ENCODE peak calls at places on chromosomes 2 and 18, in nine cellular contexts. One of them, this sample, is unnamed.

GRCh38 chr2:60499651-60500300 is 53.7 kb downstream of the BCL11A start:
- DNase-seq in heart right ventricle: peak; percentile 56
- DNase-seq in heart left ventricle: peak; percentile 47
- DNase-seq in left lung: no peak
- DNase-seq in CD8-positive, alpha-beta memory T cell: no peak
- DNase-seq in neuronal stem cell: no peak
- DNase-seq in IMR-90: no peak
- DNase-seq in adrenal gland: no peak
- DNase-seq in HepG2: no peak
- DNase-seq in this sample: no peak

GRCh38 chr2:126698376-126698775 is 42.4 kb downstream of the GYPC start:
- DNase-seq in adrenal gland: no peak
- DNase-seq in heart left ventricle: no peak
- DNase-seq in left lung: no peak
- DNase-seq in IMR-90: no peak
- DNase-seq in HepG2: no peak
- DNase-seq in neuronal stem cell: no peak
- DNase-seq in heart right ventricle: no peak
- DNase-seq in CD8-positive, alpha-beta memory T cell: no peak
- DNase-seq in this sample: no peak

GRCh38 chr2:36650031-36650430 is 46.5 kb upstream of the VIT start:
- DNase-seq in IMR-90: peak; percentile 75
- DNase-seq in neuronal stem cell: no peak
- DNase-seq in HepG2: peak; percentile 83
- DNase-seq in adrenal gland: peak; percentile 17
- DNase-seq in CD8-positive, alpha-beta memory T cell: no peak
- DNase-seq in heart left ventricle: no peak
- DNase-seq in left lung: no peak
- DNase-seq in heart right ventricle: no peak
- DNase-seq in this sample: no peak

GRCh38 chr2:118431586-118431985 is 343.3 kb downstream of the INSIG2 start:
- DNase-seq in CD8-positive, alpha-beta memory T cell: no peak
- DNase-seq in adrenal gland: no peak
- DNase-seq in heart left ventricle: no peak
- DNase-seq in neuronal stem cell: no peak
- DNase-seq in IMR-90: no peak
- DNase-seq in HepG2: no peak
- DNase-seq in left lung: no peak
- DNase-seq in heart right ventricle: no peak
- DNase-seq in this sample: no peak

GRCh38 chr18:31386683-31387082 is 10.1 kb downstream of the DSG4 start:
- DNase-seq in neuronal stem cell: peak; percentile 4
- DNase-seq in left lung: no peak
- DNase-seq in HepG2: no peak
- DNase-seq in CD8-positive, alpha-beta memory T cell: no peak
- DNase-seq in adrenal gland: no peak
- DNase-seq in IMR-90: no peak
- DNase-seq in heart left ventricle: no peak
- DNase-seq in heart right ventricle: no peak
- DNase-seq in this sample: no peak

GRCh38 chr2:172102858-172103359 is at the start of gene DLX2:
- DNase-seq in neuronal stem cell: peak; percentile 86
- DNase-seq in heart right ventricle: peak; percentile 73
- DNase-seq in adrenal gland: peak; percentile 77
- DNase-seq in left lung: peak; percentile 92
- DNase-seq in CD8-positive, alpha-beta memory T cell: peak; percentile 50
- DNase-seq in heart left ventricle: peak; percentile 79
- DNase-seq in IMR-90: peak; percentile 86
- DNase-seq in HepG2: peak; percentile 93
- DNase-seq in this sample: peak; percentile 78

GRCh38 chr18:73842795-73843394 is 304.7 kb downstream of the FBXO15 start:
- DNase-seq in adrenal gland: peak; percentile 31
- DNase-seq in neuronal stem cell: peak; percentile 37
- DNase-seq in CD8-positive, alpha-beta memory T cell: peak; percentile 4
- DNase-seq in left lung: no peak
- DNase-seq in heart left ventricle: peak; percentile 43
- DNase-seq in IMR-90: peak; percentile 65
- DNase-seq in HepG2: peak; percentile 4
- DNase-seq in heart right ventricle: peak; percentile 36
- DNase-seq in this sample: no peak

GRCh38 chr2:15223887-15224286 is 337.2 kb downstream of the NBAS start:
- DNase-seq in heart right ventricle: no peak
- DNase-seq in CD8-positive, alpha-beta memory T cell: no peak
- DNase-seq in adrenal gland: no peak
- DNase-seq in neuronal stem cell: no peak
- DNase-seq in IMR-90: peak; percentile 88
- DNase-seq in heart left ventricle: no peak
- DNase-seq in left lung: no peak
- DNase-seq in HepG2: no peak
- DNase-seq in this sample: no peak

GRCh38 chr2:33021542-33022259 is 74.9 kb downstream of the LTBP1 start:
- DNase-seq in HepG2: no peak
- DNase-seq in left lung: no peak
- DNase-seq in adrenal gland: no peak
- DNase-seq in neuronal stem cell: no peak
- DNase-seq in heart left ventricle: no peak
- DNase-seq in IMR-90: peak; percentile 90
- DNase-seq in CD8-positive, alpha-beta memory T cell: no peak
- DNase-seq in heart right ventricle: no peak
- DNase-seq in this sample: no peak

GRCh38 chr18:77030201-77030600 is 102.4 kb downstream of the MBP start:
- DNase-seq in CD8-positive, alpha-beta memory T cell: no peak
- DNase-seq in heart left ventricle: no peak
- DNase-seq in heart right ventricle: no peak
- DNase-seq in left lung: no peak
- DNase-seq in HepG2: no peak
- DNase-seq in neuronal stem cell: no peak
- DNase-seq in adrenal gland: no peak
- DNase-seq in IMR-90: no peak
- DNase-seq in this sample: no peak

GRCh38 chr2:112001136-112001764 is 53.8 kb upstream of the TMEM87B start:
- DNase-seq in HepG2: no peak
- DNase-seq in CD8-positive, alpha-beta memory T cell: no peak
- DNase-seq in IMR-90: no peak
- DNase-seq in heart right ventricle: no peak
- DNase-seq in adrenal gland: peak; percentile 10
- DNase-seq in heart left ventricle: no peak
- DNase-seq in left lung: no peak
- DNase-seq in neuronal stem cell: no peak
- DNase-seq in this sample: no peak

GRCh38 chr2:231069379-231070054 is 12.8 kb downstream of the PSMD1 start:
- DNase-seq in heart right ventricle: no peak
- DNase-seq in CD8-positive, alpha-beta memory T cell: no peak
- DNase-seq in HepG2: no peak
- DNase-seq in neuronal stem cell: no peak
- DNase-seq in adrenal gland: no peak
- DNase-seq in IMR-90: peak; percentile 81
- DNase-seq in heart left ventricle: no peak
- DNase-seq in left lung: no peak
- DNase-seq in this sample: no peak

GRCh38 chr2:231065966-231066365 is 9.3 kb downstream of the PSMD1 start:
- DNase-seq in heart left ventricle: no peak
- DNase-seq in left lung: no peak
- DNase-seq in CD8-positive, alpha-beta memory T cell: no peak
- DNase-seq in HepG2: peak; percentile 80
- DNase-seq in adrenal gland: no peak
- DNase-seq in heart right ventricle: no peak
- DNase-seq in IMR-90: no peak
- DNase-seq in neuronal stem cell: no peak
- DNase-seq in this sample: no peak

GRCh38 chr2:231062776-231063175 is 6.1 kb downstream of the PSMD1 start:
- DNase-seq in HepG2: no peak
- DNase-seq in adrenal gland: no peak
- DNase-seq in IMR-90: no peak
- DNase-seq in neuronal stem cell: no peak
- DNase-seq in heart right ventricle: no peak
- DNase-seq in left lung: no peak
- DNase-seq in heart left ventricle: no peak
- DNase-seq in CD8-positive, alpha-beta memory T cell: no peak
- DNase-seq in this sample: no peak

DNA sequence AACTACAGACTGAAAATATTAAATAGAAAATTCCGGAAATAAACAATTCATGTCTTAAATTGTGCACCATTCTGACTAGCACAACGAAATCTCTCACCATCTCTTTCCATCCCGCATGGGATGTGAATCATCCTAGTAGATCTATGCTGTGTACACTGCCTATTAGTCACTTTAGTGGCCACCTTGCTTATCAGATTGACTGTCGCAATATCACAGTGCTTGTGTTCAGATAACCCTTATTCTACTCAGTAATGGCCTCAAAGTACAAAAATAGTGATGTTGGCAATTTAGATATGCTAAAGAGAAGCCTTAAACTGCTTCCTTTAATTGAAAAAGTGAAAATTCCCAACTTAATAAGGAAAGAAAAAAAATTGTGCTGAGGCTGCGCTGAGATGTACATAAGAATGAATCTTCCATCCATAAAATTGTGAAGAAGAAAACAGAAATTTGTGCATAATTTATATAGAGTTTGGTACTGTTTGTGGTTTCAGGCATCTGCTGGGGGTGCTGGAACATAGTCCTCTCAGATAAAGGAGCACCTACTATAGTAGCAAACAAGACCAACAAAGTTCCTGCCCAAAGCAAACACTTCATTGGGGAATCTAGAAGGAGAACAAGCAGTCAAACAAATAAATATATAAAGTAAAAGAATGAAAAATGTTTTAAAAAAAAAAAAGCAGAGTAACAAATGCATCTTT is 12.0 kb downstream of the PSMD1 start:
- DNase-seq in HepG2: peak; percentile 87
- DNase-seq in heart right ventricle: no peak
- DNase-seq in adrenal gland: no peak
- DNase-seq in left lung: no peak
- DNase-seq in heart left ventricle: no peak
- DNase-seq in CD8-positive, alpha-beta memory T cell: no peak
- DNase-seq in IMR-90: peak; percentile 78
- DNase-seq in neuronal stem cell: no peak
- DNase-seq in this sample: no peak
- H3K4me1 ChIP-seq in HepG2: peaks cover 41% of the 10 kb centered on the region
- H3K4me1 ChIP-seq in heart right ventricle: no peaks in the 10 kb centered on the region
- H3K4me1 ChIP-seq in adrenal gland: no peaks in the 10 kb centered on the region
- H3K4me1 ChIP-seq in left lung: no peaks in the 10 kb centered on the region
- H3K4me1 ChIP-seq in heart left ventricle: no peaks in the 10 kb centered on the region
- H3K4me1 ChIP-seq in CD8-positive, alpha-beta memory T cell: no peaks in the 10 kb centered on the region
- H3K4me1 ChIP-seq in IMR-90: no peaks in the 10 kb centered on the region
- H3K4me1 ChIP-seq in neuronal stem cell: no peaks in the 10 kb centered on the region
- H3K4me1 ChIP-seq in this sample: no peaks in the 10 kb centered on the region

DNA sequence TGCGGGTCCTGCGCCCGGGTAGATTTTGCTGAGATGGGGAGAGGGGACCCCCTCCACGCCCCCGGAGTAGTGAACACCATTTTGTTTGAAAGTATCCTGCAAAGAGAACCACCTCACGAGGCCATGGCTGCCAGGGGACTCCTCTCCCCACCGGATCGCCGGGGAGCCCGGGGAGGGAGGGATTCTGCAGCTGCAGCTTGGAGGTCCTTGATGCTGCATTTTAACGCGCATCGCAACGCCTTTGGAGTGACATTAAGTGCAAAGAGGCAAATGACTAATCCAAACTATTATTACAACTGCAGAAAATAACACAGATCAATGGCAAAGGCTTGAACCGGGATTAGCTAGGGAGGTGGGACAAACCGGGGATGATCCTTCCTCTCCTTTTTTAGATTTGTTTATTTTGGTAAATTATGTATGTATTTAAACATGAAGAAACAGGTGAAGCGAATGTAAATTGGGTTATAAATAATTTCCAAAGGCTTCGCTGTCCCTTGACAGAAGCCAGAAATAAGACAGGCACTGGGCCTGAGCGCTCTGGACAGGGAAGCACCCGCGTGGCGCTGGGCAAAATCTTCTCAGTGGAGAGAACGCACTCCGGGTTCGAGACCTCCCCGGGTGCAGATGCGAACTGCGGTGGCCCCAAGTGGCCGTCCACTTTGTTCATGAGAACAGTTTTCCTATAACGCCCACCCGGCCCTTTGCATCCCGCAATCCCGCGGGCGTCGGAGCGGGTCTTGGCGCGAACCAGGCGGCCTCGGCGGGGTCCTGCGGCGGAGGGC is 860 bp upstream of the DPYSL5 start:
- DNase-seq in CD8-positive, alpha-beta memory T cell: no peak
- DNase-seq in neuronal stem cell: peak; percentile 41
- DNase-seq in HepG2: no peak
- DNase-seq in left lung: no peak
- DNase-seq in IMR-90: no peak
- DNase-seq in heart left ventricle: no peak
- DNase-seq in heart right ventricle: peak; percentile 11
- DNase-seq in adrenal gland: no peak
- DNase-seq in this sample: no peak
- H3K27me3 ChIP-seq in CD8-positive, alpha-beta memory T cell: peaks cover 47% of the 10 kb centered on the region
- H3K27me3 ChIP-seq in neuronal stem cell: peaks cover 3% of the 10 kb centered on the region
- H3K27me3 ChIP-seq in HepG2: peaks cover 21% of the 10 kb centered on the region
- H3K27me3 ChIP-seq in left lung: peaks cover 98% of the 10 kb centered on the region
- H3K27me3 ChIP-seq in IMR-90: peaks cover 82% of the 10 kb centered on the region
- H3K27me3 ChIP-seq in heart left ventricle: peaks cover 64% of the 10 kb centered on the region
- H3K27me3 ChIP-seq in heart right ventricle: peaks cover 98% of the 10 kb centered on the region
- H3K27me3 ChIP-seq in adrenal gland: peaks cover 68% of the 10 kb centered on the region
- H3K27me3 ChIP-seq in this sample: peaks cover 16% of the 10 kb centered on the region

DNA sequence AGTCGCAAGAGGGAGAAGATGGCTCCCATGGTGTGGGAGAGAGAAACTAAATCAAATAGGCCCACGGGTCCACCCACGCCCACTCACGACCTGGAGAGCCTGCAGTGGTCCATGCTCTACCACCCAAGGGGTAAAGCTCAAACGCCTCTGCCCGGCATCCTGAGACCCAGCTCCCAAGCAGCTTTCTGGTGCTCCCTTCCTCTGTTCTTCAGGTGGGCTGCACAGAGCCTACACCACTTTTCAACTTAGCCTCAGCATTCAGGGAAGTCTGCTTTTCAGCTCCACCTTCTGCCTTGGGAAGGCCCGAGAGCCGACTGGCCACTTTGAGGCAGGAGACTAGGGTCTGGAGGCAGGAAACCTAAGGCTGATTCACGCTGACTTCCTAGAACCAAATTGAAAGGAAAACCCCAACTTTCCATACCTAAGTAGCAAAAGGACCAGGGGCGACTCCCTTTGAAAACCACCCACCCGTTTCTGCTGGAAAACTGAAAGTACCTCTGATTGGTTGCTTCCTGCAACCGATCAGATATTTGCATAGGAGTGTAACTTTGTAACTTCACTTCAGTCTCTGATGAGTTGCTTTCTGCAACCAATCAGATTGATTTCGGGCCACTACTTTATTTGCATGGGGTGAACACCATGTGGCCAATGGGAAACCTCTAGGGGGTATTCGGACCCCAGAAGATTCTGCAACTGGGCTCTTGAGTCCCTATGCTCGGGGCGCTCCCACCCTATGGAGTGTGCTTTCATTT is 26.8 kb upstream of the SPATA3 start:
- DNase-seq in IMR-90: no peak
- DNase-seq in heart right ventricle: no peak
- DNase-seq in neuronal stem cell: no peak
- DNase-seq in heart left ventricle: no peak
- DNase-seq in adrenal gland: no peak
- DNase-seq in CD8-positive, alpha-beta memory T cell: no peak
- DNase-seq in HepG2: peak; percentile 59
- DNase-seq in left lung: no peak
- DNase-seq in this sample: no peak
- H3K4me3 ChIP-seq in IMR-90: peak overlapping the region; percentile 11
- H3K4me3 ChIP-seq in heart right ventricle: no peak overlapping the region
- H3K4me3 ChIP-seq in neuronal stem cell: no peak overlapping the region
- H3K4me3 ChIP-seq in heart left ventricle: no peak overlapping the region
- H3K4me3 ChIP-seq in adrenal gland: no peak overlapping the region
- H3K4me3 ChIP-seq in CD8-positive, alpha-beta memory T cell: no peak overlapping the region
- H3K4me3 ChIP-seq in HepG2: peak overlapping the region; percentile 71
- H3K4me3 ChIP-seq in left lung: no peak overlapping the region
- H3K4me3 ChIP-seq in this sample: no peak overlapping the region

GRCh38 chr2:97758131-97758705 is 44.8 kb downstream of the ZAP70 start:
- DNase-seq in adrenal gland: no peak
- DNase-seq in heart left ventricle: no peak
- DNase-seq in left lung: no peak
- DNase-seq in heart right ventricle: no peak
- DNase-seq in IMR-90: peak; percentile 16
- DNase-seq in CD8-positive, alpha-beta memory T cell: no peak
- DNase-seq in neuronal stem cell: no peak
- DNase-seq in HepG2: no peak
- DNase-seq in this sample: no peak
- H3K4me1 ChIP-seq in adrenal gland: no peaks in the 10 kb centered on the region
- H3K4me1 ChIP-seq in heart left ventricle: peaks cover 22% of the 10 kb centered on the region
- H3K4me1 ChIP-seq in left lung: no peaks in the 10 kb centered on the region
- H3K4me1 ChIP-seq in heart right ventricle: peaks cover 32% of the 10 kb centered on the region
- H3K4me1 ChIP-seq in IMR-90: peaks cover under 1% of the 10 kb centered on the region
- H3K4me1 ChIP-seq in CD8-positive, alpha-beta memory T cell: peaks cover 31% of the 10 kb centered on the region
- H3K4me1 ChIP-seq in neuronal stem cell: peaks cover 1% of the 10 kb centered on the region
- H3K4me1 ChIP-seq in HepG2: no peaks in the 10 kb centered on the region
- H3K4me1 ChIP-seq in this sample: no peaks in the 10 kb centered on the region

This sample was measured in pancreas.